ENCODE peak calls at places on chromosome 19, in four cellular contexts. P is H1, J is GM12865, S is left ventricle myocardium inferior. X is an unnamed sample.

GRCh38 chr19:55369651-55370304 is 485 bp downstream of the IL11 start:
- DNase-seq in J (no peak), P (no peak), S (no peak), X (no peak)

GRCh38 chr19:51102991-51103390 is 5.2 kb downstream of the CTU1 start:
- DNase-seq in J (no peak), S (no peak), P (no peak), X (no peak)

GRCh38 chr19:57615346-57615745 is 1.3 kb downstream of the ZNF134 start:
- DNase-seq in J (no peak), P (no peak), S (no peak), X (no peak)

GRCh38 chr19:48480476-48481190 is 11.5 kb downstream of the CYTH2 start:
- DNase-seq in S (peak), J (no peak), P (no peak), X (no peak)

GRCh38 chr19:58555920-58556632 is 1.2 kb upstream of the CHMP2A start:
- DNase-seq in J (no peak), S (peak), P (no peak), X (no peak)

GRCh38 chr19:37466798-37467607 is at the start of gene ZNF569:
- DNase-seq in S (peak), J (peak), P (peak), X (peak)

GRCh38 chr19:2254052-2254872 is 2.0 kb downstream of the JSRP1 start:
- DNase-seq in P (no peak), J (no peak), S (no peak), X (no peak)

GRCh38 chr19:36032251-36033104 is at the start of gene CLIP3:
- DNase-seq in P (no peak), J (peak), S (peak), X (no peak)

GRCh38 chr19:53581871-53582279 is 43.9 kb downstream of the ZNF331 start:
- DNase-seq in J (no peak), P (no peak), S (no peak), X (no peak)

GRCh38 chr19:2546128-2547032 is 70.5 kb downstream of the GADD45B start:
- DNase-seq in J (no peak), P (no peak), S (peak), X (no peak)

DNA sequence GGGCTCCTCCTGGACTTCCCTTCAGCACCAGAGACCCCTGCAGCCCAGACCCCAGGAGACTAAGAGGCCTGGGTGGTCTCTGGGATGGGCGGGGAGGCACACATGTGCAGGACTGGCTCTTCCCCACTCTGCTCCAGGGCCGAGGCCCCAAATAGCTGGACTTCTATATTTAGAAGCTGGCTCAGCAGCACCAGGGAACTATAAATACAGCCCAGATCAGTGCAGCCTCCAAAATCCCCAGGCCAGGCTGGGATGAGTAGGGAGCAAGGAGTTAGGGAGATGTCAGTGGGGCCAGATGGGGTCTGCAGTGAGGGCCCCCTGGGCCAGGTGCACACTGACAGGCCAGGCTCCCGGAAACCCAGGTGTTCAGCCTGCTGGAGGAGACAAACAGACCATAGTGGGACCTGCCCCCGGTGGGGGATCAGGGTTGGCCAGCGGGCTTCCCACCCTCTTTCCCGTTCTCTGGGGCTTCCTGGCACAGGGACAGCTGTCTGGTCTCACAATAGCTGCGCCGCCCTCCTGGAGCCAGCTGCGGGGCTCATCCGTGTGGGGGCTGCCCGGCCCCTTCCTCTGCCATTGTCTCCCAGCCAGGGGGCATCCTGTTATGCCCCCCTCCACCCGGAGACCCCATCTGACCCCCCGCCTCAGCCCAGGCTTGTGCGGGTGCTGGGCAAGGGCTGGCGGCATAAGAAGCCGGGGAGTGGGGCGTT is 5.5 kb upstream of the ADGRE5 start:
- DNase-seq in J (no peak), S (peak), P (no peak), X (no peak)
- H3K4me3 ChIP-seq in J (no peak), S (peak), P (no peak), X (no peak)

GRCh38 chr19:49642488-49643035 is 553 bp downstream of the SCAF1 start:
- DNase-seq in J (no peak), P (no peak), S (no peak), X (no peak)
- TF ChIP-seq CTCF in J (no peak), P (no peak), S (no peak), X (no peak)

GRCh38 chr19:16618248-16618647 is 9.8 kb downstream of the MED26 start:
- DNase-seq in S (no peak), P (no peak), J (no peak), X (no peak)
- H3K4me3 ChIP-seq in S (no peak), P (no peak), J (no peak), X (no peak)

DNA sequence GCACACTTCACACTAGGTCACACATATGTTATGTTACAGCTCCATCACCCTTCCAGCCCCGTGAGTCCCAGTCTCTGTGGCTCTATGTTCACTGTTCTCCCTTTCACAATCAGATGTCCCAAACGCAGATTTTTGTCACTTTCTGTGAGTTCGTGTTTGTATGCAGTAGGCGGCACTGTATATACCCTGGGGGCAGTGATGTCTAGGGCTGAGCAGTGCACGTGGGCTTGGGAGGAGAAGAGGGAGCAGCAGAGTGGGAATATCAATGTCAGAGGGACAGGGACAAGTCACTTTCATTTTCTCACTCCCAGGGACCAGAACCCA is 22.0 kb downstream of the PSG1 start:
- DNase-seq in P (no peak), S (no peak), J (no peak), X (no peak)
- TF ChIP-seq CTCF in P (no peak), S (no peak), J (no peak), X (no peak)